ENCODE peak calls at places on chromosomes 11 and 22, in four cellular contexts. H, F, A and T are unnamed samples.

GRCh38 chr11:5383576-5383975 is at the start of gene OR51M1:
- DNase-seq in H (no peak), F (no peak), A (no peak), T (no peak)

GRCh38 chr22:47059076-47059475 is 296.6 kb downstream of the TBC1D22A start:
- DNase-seq in H (no peak), F (no peak), A (no peak), T (no peak)

GRCh38 chr11:62664405-62665074 is 470 bp downstream of the C11orf98 start:
- DNase-seq in H (peak), F (no peak), A (peak), T (peak)

GRCh38 chr11:79794057-79794456 is 353.2 kb upstream of the TENM4 start:
- DNase-seq in H (no peak), F (no peak), A (no peak), T (no peak)

GRCh38 chr22:32745251-32745995 is 56.1 kb upstream of the TIMP3 start:
- DNase-seq in H (peak), F (peak), A (peak), T (no peak)

GRCh38 chr11:452916-453527 is 2.9 kb downstream of the PTDSS2 start:
- DNase-seq in H (no peak), F (no peak), A (no peak), T (no peak)

GRCh38 chr22:45583504-45583903 is 80.8 kb downstream of the FBLN1 start:
- DNase-seq in H (no peak), F (no peak), A (no peak), T (no peak)

GRCh38 chr11:75320643-75321042 is 30.8 kb downstream of the ARRB1 start:
- DNase-seq in H (no peak), F (no peak), A (no peak), T (no peak)

GRCh38 chr11:62980133-62980760 is 4.5 kb downstream of the SLC22A6 start:
- DNase-seq in H (peak), F (no peak), A (peak), T (no peak)

GRCh38 chr11:64846998-64847666 is 2.7 kb upstream of the CDC42BPG start:
- DNase-seq in H (peak), F (peak), A (peak), T (peak)

GRCh38 chr22:25352294-25352680 is 132.8 kb downstream of the CRYBB2 start:
- DNase-seq in H (no peak), F (no peak), A (no peak), T (no peak)

GRCh38 chr11:17395554-17395961 is 7.1 kb upstream of the KCNJ11 start:
- DNase-seq in H (no peak), F (no peak), A (no peak), T (no peak)

GRCh38 chr11:102488208-102488607 is 35.6 kb upstream of the TMEM123 start:
- DNase-seq in H (no peak), F (no peak), A (no peak), T (no peak)

GRCh38 chr11:47512701-47513100 is 40.2 kb downstream of the CELF1 start:
- DNase-seq in H (peak), F (no peak), A (no peak), T (no peak)

GRCh38 chr11:62707277-62707771 is at the start of the genes BSCL2 and GNG3:
- DNase-seq in H (no peak), F (peak), A (peak), T (peak)

GRCh38 chr11:64038500-64038899 is 2.8 kb downstream of the FLRT1 start:
- DNase-seq in H (no peak), F (no peak), A (no peak), T (no peak)

GRCh38 chr11:21723681-21724080 is 469.2 kb upstream of the ANO5 start:
- DNase-seq in H (no peak), F (no peak), A (no peak), T (no peak)

GRCh38 chr22:42615092-42615859 is 593 bp upstream of the POLDIP3 start:
- DNase-seq in H (peak), F (peak), A (peak), T (peak)

GRCh38 chr11:128341767-128342318 is 245.5 kb downstream of the ETS1 start:
- DNase-seq in H (no peak), F (no peak), A (no peak), T (no peak)

GRCh38 chr11:16880184-16880583 is 134.0 kb downstream of the PLEKHA7 start:
- DNase-seq in H (no peak), F (no peak), A (no peak), T (no peak)

GRCh38 chr11:124798991-124799383 is 1.2 kb downstream of the MSANTD2 start:
- DNase-seq in H (peak), F (no peak), A (peak), T (no peak)

GRCh38 chr11:104380358-104380757 is 216.4 kb upstream of the PDGFD start:
- DNase-seq in H (peak), F (no peak), A (no peak), T (no peak)

GRCh38 chr11:36018967-36019596 is 75.2 kb downstream of the LDLRAD3 start:
- DNase-seq in H (no peak), F (no peak), A (no peak), T (no peak)

GRCh38 chr11:58923300-58923788 is 15.9 kb upstream of the GLYATL1 start:
- DNase-seq in H (peak), F (no peak), A (no peak), T (no peak)

GRCh38 chr11:68927280-68928107 is 23.8 kb downstream of the IGHMBP2 start:
- DNase-seq in H (no peak), F (peak), A (no peak), T (no peak)

GRCh38 chr11:69560141-69560790 is 78.8 kb downstream of the LINC01488 start:
- DNase-seq in H (no peak), F (no peak), A (no peak), T (no peak)

GRCh38 chr11:111422494-111423249 is 43.6 kb upstream of the POU2AF1 start:
- DNase-seq in H (peak), F (peak), A (peak), T (peak)

GRCh38 chr11:106088896-106089295 is 11.4 kb downstream of the AASDHPPT start:
- DNase-seq in H (no peak), F (no peak), A (no peak), T (no peak)

GRCh38 chr11:112292785-112293407 is 32.2 kb upstream of the PLET1 start:
- DNase-seq in H (peak), F (no peak), A (no peak), T (no peak)

GRCh38 chr11:57515332-57516060 is at the start of gene SLC43A1:
- DNase-seq in H (peak), F (peak), A (peak), T (peak)

GRCh38 chr22:23609983-23610781 is 21.9 kb downstream of the DRICH1 start:
- DNase-seq in H (no peak), F (no peak), A (no peak), T (no peak)

GRCh38 chr11:19679952-19680823 is 32.4 kb upstream of the NAV2 start:
- DNase-seq in H (peak), F (peak), A (no peak), T (no peak)

GRCh38 chr11:78715639-78716311 is 141.1 kb upstream of the NARS2 start:
- DNase-seq in H (peak), F (no peak), A (peak), T (peak)

GRCh38 chr11:116112031-116112935 is 608.1 kb upstream of the CADM1 start:
- DNase-seq in H (no peak), F (no peak), A (no peak), T (peak)

GRCh38 chr11:78226684-78227680 is 38.3 kb downstream of the USP35 start:
- DNase-seq in H (no peak), F (no peak), A (no peak), T (no peak)

GRCh38 chr22:42655693-42656092 is 6.5 kb upstream of the CYB5R3 start:
- DNase-seq in H (no peak), F (no peak), A (no peak), T (no peak)

GRCh38 chr22:17871726-17872458 is 97.6 kb upstream of the BID start:
- DNase-seq in H (no peak), F (no peak), A (no peak), T (no peak)

GRCh38 chr22:50141891-50142363 is 28.6 kb upstream of the PANX2 start:
- DNase-seq in H (no peak), F (no peak), A (peak), T (peak)
- TF ChIP-seq CTCF in H (no peak), F (no peak), A (peak), T (peak)

GRCh38 chr11:2778630-2779498 is 79.1 kb upstream of the KCNQ1OT1 start:
- DNase-seq in H (peak), F (peak), A (no peak), T (peak)
- TF ChIP-seq CTCF in H (no peak), F (peak), A (no peak), T (no peak)

DNA sequence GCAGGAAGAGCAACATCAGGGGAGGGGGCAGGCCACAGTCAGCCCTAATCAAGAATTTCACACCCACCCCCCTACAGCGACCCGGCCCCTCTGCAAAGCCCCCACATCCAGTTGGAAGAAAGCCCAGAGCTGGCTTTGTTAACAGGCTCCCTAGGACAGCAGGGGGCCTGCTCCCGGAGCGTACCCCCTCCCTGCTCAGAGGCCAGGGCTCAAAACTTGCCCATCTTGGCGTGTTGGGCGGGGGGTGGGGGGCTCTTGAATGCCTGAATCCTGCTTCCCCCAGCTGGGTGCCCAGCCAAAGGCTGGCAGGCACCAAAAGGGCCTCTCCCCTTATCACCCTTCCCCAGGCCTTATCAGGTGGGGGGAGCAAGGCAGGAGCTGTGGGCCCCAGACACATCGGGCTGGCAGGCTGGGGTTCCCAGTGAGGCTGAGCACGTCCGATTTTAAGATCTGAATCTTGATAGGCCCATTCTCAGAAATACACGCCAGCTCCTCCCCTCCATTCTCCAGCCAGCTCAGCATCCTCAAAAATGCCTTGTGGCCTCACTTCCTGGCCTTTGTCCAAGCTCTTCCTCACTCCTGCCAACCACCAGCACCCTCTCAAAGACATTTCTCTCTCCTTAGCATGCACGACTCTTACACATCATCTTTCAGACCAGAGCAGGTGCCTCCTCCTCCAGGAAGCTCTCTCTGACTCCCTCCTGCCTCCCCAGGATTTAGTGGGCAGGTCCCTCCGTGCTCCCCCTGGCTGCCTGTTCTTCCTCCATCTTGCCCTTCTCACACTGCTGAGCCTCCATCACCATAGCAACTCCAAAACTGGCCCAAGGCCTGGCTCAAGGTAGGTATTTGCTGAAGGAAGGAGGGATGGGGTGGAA is 384.8 kb downstream of the MN1 start:
- DNase-seq in H (peak), F (no peak), A (no peak), T (no peak)
- TF ChIP-seq CTCF in H (peak), F (no peak), A (no peak), T (no peak)

GRCh38 chr11:31045335-31045734 is 324.2 kb downstream of the DCDC1 start:
- DNase-seq in H (peak), F (no peak), A (no peak), T (no peak)
- TF ChIP-seq CTCF in H (peak), F (peak), A (peak), T (peak)

DNA sequence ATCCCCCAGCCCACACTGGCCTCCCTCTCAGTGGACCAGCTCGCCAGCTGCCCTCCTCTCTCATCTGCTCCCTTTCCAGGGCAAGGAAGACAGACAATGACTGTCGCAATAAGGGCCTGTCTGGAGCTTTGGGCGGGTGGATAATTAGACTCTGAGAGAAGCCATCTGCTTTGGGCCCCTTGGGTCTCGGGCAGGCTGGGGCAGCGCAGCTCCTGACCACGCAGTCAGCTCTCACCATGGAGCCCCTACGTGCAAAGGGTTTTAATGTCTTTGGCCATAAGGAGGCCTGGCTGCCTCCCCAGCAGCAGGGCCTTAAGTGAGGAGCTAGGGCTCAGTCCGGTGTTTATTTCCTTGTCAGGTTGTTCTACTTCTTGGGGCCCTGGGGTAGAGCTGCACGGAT is 153.9 kb downstream of the CHST1 start:
- DNase-seq in H (no peak), F (no peak), A (no peak), T (peak)
- TF ChIP-seq CTCF in H (no peak), F (no peak), A (no peak), T (no peak)

GRCh38 chr11:119474682-119475596 is 52.0 kb upstream of the THY1 start:
- DNase-seq in H (peak), F (peak), A (peak), T (peak)
- TF ChIP-seq CTCF in H (peak), F (peak), A (peak), T (peak)